ENCODE peak calls at places on chromosomes 11 and 22, in six cellular contexts. O is IMR-90, E is neuronal stem cell, S is H1, K is mesendoderm, I is mesenchymal stem cell. Q is an unnamed sample.

GRCh38 chr22:25774575-25775026 is 32.6 kb downstream of the MYO18B start:
- DNase-seq in O (no peak), E (peak), S (peak), K (peak), I (no peak), Q (peak)

GRCh38 chr11:15663778-15664218 is 549.1 kb downstream of the INSC start:
- DNase-seq in O (no peak), E (peak), S (peak), K (peak), I (peak), Q (no peak)

GRCh38 chr11:16603245-16603644 is 135.2 kb upstream of the C11orf58 start:
- DNase-seq in O (no peak), E (no peak), S (no peak), K (peak), I (peak), Q (no peak)

GRCh38 chr11:130555251-130555841 is 106.9 kb downstream of the ADAMTS15 start:
- DNase-seq in O (no peak), E (no peak), S (no peak), K (no peak), I (peak), Q (no peak)

GRCh38 chr11:10322830-10323792 is 18.2 kb downstream of the ADM start:
- DNase-seq in O (peak), E (no peak), S (no peak), K (peak), I (peak), Q (peak)

GRCh38 chr11:1271406-1271805 is 38.0 kb downstream of the TOLLIP start:
- DNase-seq in O (no peak), E (no peak), S (no peak), K (no peak), I (no peak), Q (no peak)

GRCh38 chr22:45376703-45377102 is 36.7 kb downstream of the SMC1B start:
- DNase-seq in O (no peak), E (no peak), S (no peak), K (no peak), I (no peak), Q (no peak)

GRCh38 chr22:45069925-45070324 is 60.1 kb upstream of the PHF21B start:
- DNase-seq in O (no peak), E (no peak), S (no peak), K (no peak), I (no peak), Q (no peak)

GRCh38 chr11:98964146-98964545 is 56.6 kb upstream of the CNTN5 start:
- DNase-seq in O (no peak), E (no peak), S (no peak), K (no peak), I (no peak), Q (no peak)

GRCh38 chr22:41290262-41291221 is 4.6 kb upstream of the RANGAP1 start:
- DNase-seq in O (peak), E (peak), S (peak), K (peak), I (peak), Q (no peak)

GRCh38 chr11:15720460-15720859 is 605.7 kb downstream of the INSC start:
- DNase-seq in O (peak), E (no peak), S (no peak), K (no peak), I (peak), Q (no peak)

GRCh38 chr11:77144196-77144853 is 16.3 kb downstream of the MYO7A start:
- DNase-seq in O (no peak), E (no peak), S (no peak), K (no peak), I (no peak), Q (no peak)

GRCh38 chr22:39504071-39504470 is 2.0 kb downstream of the MIEF1 start:
- DNase-seq in O (no peak), E (no peak), S (no peak), K (no peak), I (no peak), Q (no peak)

GRCh38 chr11:63613517-63614135 is 607 bp downstream of the PLAAT3 start:
- DNase-seq in O (no peak), E (no peak), S (no peak), K (peak), I (peak), Q (peak)

GRCh38 chr11:94445641-94446040 is 44.4 kb upstream of the GPR83 start:
- DNase-seq in O (no peak), E (no peak), S (no peak), K (no peak), I (no peak), Q (no peak)

GRCh38 chr11:30131535-30131934 is 99.3 kb upstream of the FSHB start:
- DNase-seq in O (no peak), E (no peak), S (no peak), K (peak), I (no peak), Q (no peak)

GRCh38 chr11:90332415-90332814 is 109.6 kb upstream of the CHORDC1 start:
- DNase-seq in O (no peak), E (no peak), S (no peak), K (no peak), I (no peak), Q (no peak)

GRCh38 chr11:80782135-80782885 is 1341.5 kb upstream of the TENM4 start:
- DNase-seq in O (no peak), E (no peak), S (no peak), K (peak), I (no peak), Q (no peak)

GRCh38 chr11:43788394-43788793 is 92.2 kb upstream of the ALKBH3 start:
- DNase-seq in O (no peak), E (peak), S (no peak), K (no peak), I (no peak), Q (no peak)

GRCh38 chr11:118438314-118438931 is 2.1 kb downstream of the KMT2A start:
- DNase-seq in O (peak), E (no peak), S (no peak), K (peak), I (peak), Q (peak)

GRCh38 chr11:108466405-108466804 is 924 bp downstream of the C11orf65 start:
- DNase-seq in O (no peak), E (no peak), S (no peak), K (no peak), I (no peak), Q (no peak)

GRCh38 chr22:27105142-27106025 is 448.0 kb downstream of the MIAT start:
- DNase-seq in O (peak), E (no peak), S (no peak), K (no peak), I (peak), Q (peak)

GRCh38 chr11:6695377-6695776 is 12.2 kb upstream of the MRPL17 start:
- DNase-seq in O (peak), E (no peak), S (no peak), K (no peak), I (peak), Q (no peak)

GRCh38 chr11:119371067-119371601 is 10.4 kb downstream of the USP2 start:
- DNase-seq in O (no peak), E (no peak), S (no peak), K (no peak), I (no peak), Q (no peak)

GRCh38 chr22:26318975-26319374 is 110.1 kb upstream of the ASPHD2 start:
- DNase-seq in O (no peak), E (no peak), S (no peak), K (peak), I (no peak), Q (peak)

GRCh38 chr11:48012051-48012391 is 31.7 kb downstream of the PTPRJ start:
- DNase-seq in O (no peak), E (no peak), S (no peak), K (no peak), I (no peak), Q (no peak)

GRCh38 chr22:23256986-23257888 is 76.9 kb downstream of the BCR start:
- DNase-seq in O (no peak), E (no peak), S (no peak), K (no peak), I (peak), Q (no peak)

GRCh38 chr11:43268161-43268560 is 43.6 kb upstream of the API5 start:
- DNase-seq in O (no peak), E (no peak), S (no peak), K (no peak), I (no peak), Q (no peak)

GRCh38 chr11:35035894-35036408 is 103.0 kb upstream of the CD44 start:
- DNase-seq in O (peak), E (no peak), S (no peak), K (no peak), I (peak), Q (peak)

GRCh38 chr11:95487938-95488337 is 256.9 kb upstream of the SESN3 start:
- DNase-seq in O (no peak), E (no peak), S (no peak), K (no peak), I (no peak), Q (no peak)

GRCh38 chr22:41925783-41926460 is 684 bp downstream of the TNFRSF13C start:
- DNase-seq in O (peak), E (no peak), S (peak), K (peak), I (peak), Q (peak)

DNA sequence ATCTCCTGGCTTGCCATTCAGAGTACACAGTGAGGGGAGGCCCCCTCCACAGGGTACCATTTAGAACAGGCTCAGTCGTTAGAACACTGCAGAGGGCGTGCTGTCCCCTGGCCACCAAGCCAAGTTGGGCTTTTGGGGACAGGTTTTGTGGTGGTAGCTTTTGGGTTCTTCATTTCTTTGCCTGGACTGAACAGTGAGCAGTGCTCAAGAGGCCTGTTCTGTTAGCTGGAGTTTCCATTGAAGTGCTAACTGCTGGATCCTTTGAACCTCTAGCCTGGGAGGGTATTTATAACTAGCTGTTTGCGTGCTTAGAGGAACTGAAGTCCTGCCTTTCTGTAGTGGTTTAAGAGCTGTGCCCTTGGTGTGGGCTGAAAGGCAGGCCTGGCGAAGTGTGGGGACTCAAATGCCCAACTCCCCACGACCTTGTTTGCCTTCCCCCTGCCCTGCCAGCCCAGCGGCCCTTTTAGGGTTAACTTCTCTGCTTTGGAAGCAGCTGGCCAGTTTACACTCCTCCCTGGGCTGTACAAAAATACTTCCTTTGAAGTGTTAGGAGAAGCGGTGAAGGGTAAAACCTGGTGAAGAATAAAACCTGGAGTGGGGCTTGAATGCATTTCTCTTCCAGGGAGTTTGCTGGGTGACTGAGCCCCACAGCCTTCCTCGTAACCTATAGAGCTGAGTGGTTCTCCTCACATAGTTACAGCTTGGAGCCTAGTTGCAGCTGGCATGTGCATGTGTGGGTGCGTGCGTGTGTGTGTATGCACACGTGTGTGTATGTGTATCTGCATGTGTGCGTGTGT is 34.6 kb downstream of the ZNRF3 start:
- DNase-seq in O (peak), E (peak), S (no peak), K (peak), I (peak), Q (no peak)
- H3K4me2 ChIP-seq in O (no peak), E (peak), S (peak), K (peak), I (peak), Q (peak)

DNA sequence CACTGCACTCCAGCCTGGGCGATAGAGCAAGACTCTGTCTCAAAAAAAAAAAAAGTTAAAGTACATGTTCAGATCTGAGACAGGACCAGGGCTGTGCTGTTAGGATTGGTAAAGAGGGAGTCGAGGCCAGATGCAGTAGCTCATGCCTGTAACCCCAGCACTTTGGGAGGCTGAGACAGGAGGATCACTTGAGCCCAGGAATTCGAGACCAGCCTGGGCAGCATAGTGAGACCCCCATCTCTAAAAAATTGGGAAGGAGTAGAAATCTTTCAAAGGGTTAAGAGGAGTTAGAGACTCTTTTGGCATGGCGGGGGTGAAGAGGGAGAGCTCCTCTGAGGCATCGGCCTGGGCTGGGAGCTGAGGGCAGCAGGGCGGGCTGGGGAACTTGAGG is 11.8 kb downstream of the SLC25A45 start:
- DNase-seq in O (no peak), E (no peak), S (no peak), K (no peak), I (no peak), Q (no peak)
- H3K4ac ChIP-seq in O (peak), E (no peak), S (no peak), K (no peak), I (peak), Q (no peak)

GRCh38 chr22:20787223-20787622 is 13.3 kb downstream of the SERPIND1 start:
- DNase-seq in O (no peak), E (no peak), S (no peak), K (no peak), I (no peak), Q (no peak)

GRCh38 chr22:20785415-20785814 is 11.5 kb downstream of the SERPIND1 start:
- DNase-seq in O (no peak), E (no peak), S (no peak), K (peak), I (no peak), Q (no peak)

GRCh38 chr22:20787746-20788626 is 14.1 kb downstream of the SERPIND1 start:
- DNase-seq in O (no peak), E (no peak), S (no peak), K (no peak), I (no peak), Q (no peak)

GRCh38 chr22:20786536-20786979 is 12.6 kb downstream of the SERPIND1 start:
- DNase-seq in O (no peak), E (no peak), S (no peak), K (no peak), I (no peak), Q (no peak)

DNA sequence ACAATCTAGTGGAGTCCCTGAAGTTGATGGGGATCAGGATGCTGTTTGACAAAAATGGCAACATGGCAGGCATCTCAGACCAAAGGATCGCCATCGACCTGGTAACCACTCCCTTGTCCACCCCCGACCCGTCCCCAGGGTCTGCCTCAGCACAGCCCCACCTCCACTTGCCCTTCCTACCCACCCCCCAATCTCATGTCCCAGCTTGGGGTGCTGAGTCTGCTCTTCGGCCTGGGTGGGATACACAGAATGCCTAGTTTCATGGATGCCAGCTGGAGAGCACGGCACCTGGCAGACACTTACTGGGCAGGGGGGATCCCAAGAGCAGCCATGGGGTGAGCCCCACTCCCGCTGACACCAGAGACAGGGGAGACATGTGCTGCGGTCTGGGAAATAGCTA is 12.1 kb downstream of the SERPIND1 start:
- DNase-seq in O (no peak), E (no peak), S (no peak), K (no peak), I (no peak), Q (no peak)
- H3K4me2 ChIP-seq in O (no peak), E (no peak), S (no peak), K (no peak), I (no peak), Q (no peak)

DNA sequence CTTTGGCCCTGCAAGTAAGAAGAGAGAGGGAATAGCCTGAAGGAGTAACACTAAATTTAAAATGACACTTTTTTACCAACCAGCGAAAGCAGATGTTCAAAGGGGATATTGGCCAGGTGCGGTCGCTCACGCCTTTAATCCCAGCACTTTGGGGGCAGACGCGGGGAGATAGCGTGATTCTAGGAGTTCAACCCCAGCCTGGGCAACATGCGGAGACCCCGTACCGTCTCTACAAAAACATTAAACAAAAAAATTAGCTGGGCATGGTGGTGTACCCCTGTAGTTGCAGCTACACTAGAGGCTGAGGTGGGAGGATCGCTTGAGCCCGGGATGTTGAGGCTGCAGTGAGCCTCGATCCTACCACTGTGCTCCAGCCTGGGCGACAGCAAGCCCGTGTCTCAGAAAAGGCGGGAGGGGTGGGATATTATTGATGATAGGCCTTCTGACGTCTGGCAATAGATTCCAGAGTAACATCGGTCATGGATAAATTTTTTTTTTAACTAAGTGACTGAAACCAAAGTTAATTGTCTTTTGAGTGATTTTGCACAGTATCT is 1.1 kb upstream of the RAB30 start:
- DNase-seq in O (no peak), E (no peak), S (no peak), K (peak), I (no peak), Q (no peak)
- H3K4ac ChIP-seq in O (peak), E (no peak), S (no peak), K (peak), I (peak), Q (peak)

GRCh38 chr11:126490261-126490660 is 134.8 kb downstream of the ST3GAL4 start:
- DNase-seq in O (no peak), E (no peak), S (no peak), K (no peak), I (no peak), Q (no peak)
- H3K4me2 ChIP-seq in O (no peak), E (no peak), S (no peak), K (no peak), I (no peak), Q (no peak)

GRCh38 chr11:57761301-57762234 is at the start of gene CTNND1:
- DNase-seq in O (peak), E (peak), S (peak), K (peak), I (peak), Q (peak)
- H3K4ac ChIP-seq in O (peak), E (no peak), S (peak), K (peak), I (no peak), Q (peak)

DNA sequence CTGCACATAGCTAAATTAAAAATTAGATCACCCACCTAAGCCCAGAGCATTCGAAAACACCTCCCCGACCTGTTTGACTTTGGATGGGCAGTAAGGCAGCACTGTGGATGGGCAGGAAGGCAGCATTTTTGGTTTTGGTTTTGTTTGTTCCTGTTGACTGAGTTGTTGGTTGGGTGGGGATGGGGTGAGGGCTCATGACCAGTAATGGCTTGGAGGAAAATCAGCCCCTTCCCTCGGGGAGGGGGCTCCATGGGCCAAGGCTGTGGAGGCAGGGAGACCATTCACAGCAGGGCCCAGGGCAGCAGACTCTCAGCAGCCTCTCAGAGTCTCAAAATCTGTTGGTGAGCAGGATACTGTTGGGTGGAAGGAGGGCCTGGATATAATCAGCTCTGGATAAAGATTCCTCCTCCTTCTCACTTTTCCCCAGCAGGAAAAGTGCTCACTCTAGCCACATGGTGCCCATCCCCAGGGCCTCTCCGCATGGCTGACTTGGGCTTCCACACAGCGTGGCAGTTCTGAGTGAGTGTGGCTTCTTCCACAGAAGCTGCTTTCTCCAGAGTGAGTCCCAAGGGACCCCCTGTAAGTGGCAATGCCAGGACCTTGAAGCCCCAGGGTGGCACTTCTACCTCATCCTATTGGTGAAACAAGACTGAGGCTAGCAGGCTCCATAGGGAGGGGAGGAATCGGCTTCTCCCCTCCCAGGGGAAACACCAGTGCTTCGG is 1491.2 kb downstream of the BRD1 start:
- DNase-seq in O (no peak), E (no peak), S (no peak), K (no peak), I (no peak), Q (no peak)
- H3K4me2 ChIP-seq in O (no peak), E (no peak), S (no peak), K (no peak), I (no peak), Q (no peak)